ENCODE peak calls at places on chromosomes 3 and 15, in ten cellular contexts. One of them, this sample, is unnamed. For H3K36me3 and H3K9me3, the result is how much of the 10 kb centered on the place peaks cover.

GRCh38 chr15:74275957-74276356 is 39.8 kb downstream of the CCDC33 start:
- DNase-seq in A673: peak
- DNase-seq in stomach: no peak
- DNase-seq in fibroblast of lung: no peak
- DNase-seq in ovary: no peak
- DNase-seq in mucosa of descending colon: peak
- DNase-seq in cardiac muscle cell: no peak
- DNase-seq in heart left ventricle: no peak
- DNase-seq in adipocyte: no peak
- DNase-seq in adrenal gland: no peak
- DNase-seq in this sample: peak

GRCh38 chr3:151919446-151919845 is 46.0 kb downstream of the SUCNR1 start:
- DNase-seq in A673: no peak
- DNase-seq in stomach: no peak
- DNase-seq in fibroblast of lung: no peak
- DNase-seq in ovary: no peak
- DNase-seq in mucosa of descending colon: no peak
- DNase-seq in cardiac muscle cell: no peak
- DNase-seq in heart left ventricle: no peak
- DNase-seq in adipocyte: no peak
- DNase-seq in adrenal gland: no peak
- DNase-seq in this sample: no peak

GRCh38 chr3:195549931-195550519 is 6.9 kb upstream of the PPP1R2 start:
- DNase-seq in A673: no peak
- DNase-seq in stomach: no peak
- DNase-seq in fibroblast of lung: no peak
- DNase-seq in ovary: no peak
- DNase-seq in mucosa of descending colon: peak
- DNase-seq in cardiac muscle cell: peak
- DNase-seq in heart left ventricle: no peak
- DNase-seq in adipocyte: no peak
- DNase-seq in adrenal gland: no peak
- DNase-seq in this sample: no peak

GRCh38 chr3:24139463-24140412 is 194.7 kb downstream of the NR1D2 start:
- DNase-seq in A673: no peak
- DNase-seq in stomach: no peak
- DNase-seq in fibroblast of lung: no peak
- DNase-seq in ovary: no peak
- DNase-seq in mucosa of descending colon: no peak
- DNase-seq in cardiac muscle cell: no peak
- DNase-seq in heart left ventricle: no peak
- DNase-seq in adipocyte: peak
- DNase-seq in adrenal gland: no peak
- DNase-seq in this sample: no peak

GRCh38 chr15:75231836-75232235 is 26.3 kb upstream of the GOLGA6C start:
- DNase-seq in A673: no peak
- DNase-seq in stomach: no peak
- DNase-seq in fibroblast of lung: no peak
- DNase-seq in ovary: no peak
- DNase-seq in mucosa of descending colon: no peak
- DNase-seq in cardiac muscle cell: no peak
- DNase-seq in heart left ventricle: no peak
- DNase-seq in adipocyte: no peak
- DNase-seq in adrenal gland: no peak
- DNase-seq in this sample: no peak

GRCh38 chr3:61378321-61378720 is 127.1 kb upstream of the FHIT start:
- DNase-seq in A673: no peak
- DNase-seq in stomach: no peak
- DNase-seq in fibroblast of lung: peak
- DNase-seq in ovary: no peak
- DNase-seq in mucosa of descending colon: no peak
- DNase-seq in cardiac muscle cell: no peak
- DNase-seq in heart left ventricle: no peak
- DNase-seq in adipocyte: no peak
- DNase-seq in adrenal gland: no peak
- DNase-seq in this sample: no peak

GRCh38 chr15:34217587-34218225 is 7.1 kb upstream of the EMC4 start:
- DNase-seq in A673: peak
- DNase-seq in stomach: no peak
- DNase-seq in fibroblast of lung: peak
- DNase-seq in ovary: no peak
- DNase-seq in mucosa of descending colon: no peak
- DNase-seq in cardiac muscle cell: no peak
- DNase-seq in heart left ventricle: no peak
- DNase-seq in adipocyte: no peak
- DNase-seq in adrenal gland: no peak
- DNase-seq in this sample: no peak

GRCh38 chr15:70142322-70143191 is 44.8 kb upstream of the TLE3 start:
- DNase-seq in A673: peak
- DNase-seq in stomach: no peak
- DNase-seq in fibroblast of lung: peak
- DNase-seq in ovary: peak
- DNase-seq in mucosa of descending colon: no peak
- DNase-seq in cardiac muscle cell: peak
- DNase-seq in heart left ventricle: peak
- DNase-seq in adipocyte: no peak
- DNase-seq in adrenal gland: no peak
- DNase-seq in this sample: peak

GRCh38 chr3:119257654-119258410 is 17.2 kb upstream of the B4GALT4 start:
- DNase-seq in A673: no peak
- DNase-seq in stomach: peak
- DNase-seq in fibroblast of lung: peak
- DNase-seq in ovary: no peak
- DNase-seq in mucosa of descending colon: peak
- DNase-seq in cardiac muscle cell: peak
- DNase-seq in heart left ventricle: peak
- DNase-seq in adipocyte: peak
- DNase-seq in adrenal gland: no peak
- DNase-seq in this sample: peak

GRCh38 chr3:88075497-88075896 is 16.4 kb downstream of the ZNF654 start:
- DNase-seq in A673: no peak
- DNase-seq in stomach: no peak
- DNase-seq in fibroblast of lung: no peak
- DNase-seq in ovary: no peak
- DNase-seq in mucosa of descending colon: no peak
- DNase-seq in cardiac muscle cell: no peak
- DNase-seq in heart left ventricle: no peak
- DNase-seq in adipocyte: peak
- DNase-seq in adrenal gland: no peak
- DNase-seq in this sample: no peak
- H3K36me3 ChIP-seq in A673: under half
- H3K36me3 ChIP-seq in stomach: under half
- H3K36me3 ChIP-seq in fibroblast of lung: under half
- H3K36me3 ChIP-seq in ovary: under half
- H3K36me3 ChIP-seq in mucosa of descending colon: under half
- H3K36me3 ChIP-seq in cardiac muscle cell: under half
- H3K36me3 ChIP-seq in heart left ventricle: under half
- H3K36me3 ChIP-seq in adipocyte: under half
- H3K36me3 ChIP-seq in adrenal gland: under half
- H3K36me3 ChIP-seq in this sample: under half

GRCh38 chr3:149830902-149831301 is 17.9 kb downstream of the RNF13 start:
- DNase-seq in A673: no peak
- DNase-seq in stomach: no peak
- DNase-seq in fibroblast of lung: no peak
- DNase-seq in ovary: no peak
- DNase-seq in mucosa of descending colon: no peak
- DNase-seq in cardiac muscle cell: no peak
- DNase-seq in heart left ventricle: no peak
- DNase-seq in adipocyte: no peak
- DNase-seq in adrenal gland: no peak
- DNase-seq in this sample: no peak
- H3K9me3 ChIP-seq in A673: under half
- H3K9me3 ChIP-seq in stomach: under half
- H3K9me3 ChIP-seq in fibroblast of lung: under half
- H3K9me3 ChIP-seq in ovary: under half
- H3K9me3 ChIP-seq in mucosa of descending colon: under half
- H3K9me3 ChIP-seq in cardiac muscle cell: under half
- H3K9me3 ChIP-seq in heart left ventricle: under half
- H3K9me3 ChIP-seq in adipocyte: under half
- H3K9me3 ChIP-seq in adrenal gland: under half
- H3K9me3 ChIP-seq in this sample: half or more

GRCh38 chr3:162119651-162120050 is 623.0 kb downstream of the OTOL1 start:
- DNase-seq in A673: no peak
- DNase-seq in stomach: no peak
- DNase-seq in fibroblast of lung: no peak
- DNase-seq in ovary: no peak
- DNase-seq in mucosa of descending colon: no peak
- DNase-seq in cardiac muscle cell: no peak
- DNase-seq in heart left ventricle: no peak
- DNase-seq in adipocyte: no peak
- DNase-seq in adrenal gland: no peak
- DNase-seq in this sample: no peak
- H3K36me3 ChIP-seq in A673: under half
- H3K36me3 ChIP-seq in stomach: under half
- H3K36me3 ChIP-seq in fibroblast of lung: under half
- H3K36me3 ChIP-seq in ovary: under half
- H3K36me3 ChIP-seq in mucosa of descending colon: under half
- H3K36me3 ChIP-seq in cardiac muscle cell: under half
- H3K36me3 ChIP-seq in heart left ventricle: under half
- H3K36me3 ChIP-seq in adipocyte: under half
- H3K36me3 ChIP-seq in adrenal gland: under half
- H3K36me3 ChIP-seq in this sample: under half

DNA sequence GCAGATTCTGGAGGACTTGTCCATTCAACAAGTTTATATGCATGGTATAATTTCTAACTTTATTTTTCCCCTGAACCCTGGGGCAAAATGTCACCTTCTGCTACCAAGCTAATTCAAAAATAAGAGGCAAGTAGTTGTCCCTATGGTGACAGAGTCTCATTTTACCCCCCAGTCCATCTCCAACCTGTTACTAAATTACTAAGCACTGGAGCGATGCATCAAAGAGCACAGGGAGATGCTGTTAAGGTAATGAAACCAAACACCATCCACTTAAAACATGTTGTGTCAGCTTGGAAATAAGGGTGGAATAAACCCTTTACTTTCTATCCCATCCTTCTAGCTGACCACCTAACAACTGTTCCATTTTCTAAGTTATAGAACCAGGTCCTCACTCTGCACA is 417.4 kb upstream of the ATP11B start:
- DNase-seq in A673: no peak
- DNase-seq in stomach: no peak
- DNase-seq in fibroblast of lung: no peak
- DNase-seq in ovary: no peak
- DNase-seq in mucosa of descending colon: no peak
- DNase-seq in cardiac muscle cell: no peak
- DNase-seq in heart left ventricle: no peak
- DNase-seq in adipocyte: no peak
- DNase-seq in adrenal gland: no peak
- DNase-seq in this sample: no peak
- H3K9me3 ChIP-seq in A673: under half
- H3K9me3 ChIP-seq in stomach: under half
- H3K9me3 ChIP-seq in fibroblast of lung: under half
- H3K9me3 ChIP-seq in ovary: under half
- H3K9me3 ChIP-seq in mucosa of descending colon: under half
- H3K9me3 ChIP-seq in cardiac muscle cell: under half
- H3K9me3 ChIP-seq in heart left ventricle: under half
- H3K9me3 ChIP-seq in adipocyte: under half
- H3K9me3 ChIP-seq in adrenal gland: under half
- H3K9me3 ChIP-seq in this sample: under half